ENCODE peak calls at places on chromosomes 12 and 14, in eight cellular contexts. Z is MV-4-11; Y is ovary; I is epithelial cell of esophagus; V is neuronal stem cell; U is frontal cortex; X is activated CD8-positive, alpha-beta T cell treated with anti-CD3 and anti-CD28 coated beads, Interleukin-2, amount 10 ng/mL, durations not matched to agents 7 days and 5 days; J is GM04504. D is an unnamed sample.

GRCh38 chr12:5561057-5561456 is 129.1 kb downstream of the NTF3 start:
- DNase-seq in Y (no peak), X (no peak), J (no peak), V (no peak), I (no peak), Z (no peak), U (no peak), D (no peak)

GRCh38 chr12:54991992-54992377 is 7.4 kb upstream of the TESPA1 start:
- DNase-seq in X (no peak), U (no peak), Z (no peak), V (no peak), J (no peak), Y (no peak), I (no peak), D (no peak)

GRCh38 chr12:69150083-69150795 is 89.1 kb upstream of the CPSF6 start:
- DNase-seq in I (no peak), U (no peak), X (no peak), Z (no peak), J (no peak), Y (no peak), V (no peak), D (peak)

GRCh38 chr12:9992296-9992695 is 6.6 kb downstream of the CLEC1B start:
- DNase-seq in I (no peak), V (no peak), U (no peak), Y (no peak), Z (peak), J (no peak), X (no peak), D (no peak)

GRCh38 chr12:121810234-121810817 is 6.5 kb downstream of the SETD1B start:
- DNase-seq in Y (no peak), X (no peak), V (no peak), U (no peak), J (no peak), Z (no peak), I (no peak), D (no peak)

GRCh38 chr14:21264025-21264801 is 5.0 kb downstream of the HNRNPC start:
- DNase-seq in J (no peak), Z (peak), X (no peak), U (no peak), Y (no peak), I (peak), V (no peak), D (peak)

GRCh38 chr12:76595056-76595455 is 35.5 kb upstream of the OSBPL8 start:
- DNase-seq in Y (no peak), J (no peak), Z (no peak), U (no peak), X (no peak), I (peak), V (no peak), D (no peak)

GRCh38 chr12:12533238-12533829 is 29.3 kb downstream of the DUSP16 start:
- DNase-seq in I (peak), Z (no peak), J (no peak), U (no peak), X (no peak), V (no peak), Y (peak), D (peak)

GRCh38 chr12:111102062-111102735 is 181.8 kb upstream of the MYL2 start:
- DNase-seq in U (no peak), X (no peak), J (no peak), I (peak), V (no peak), Z (no peak), Y (no peak), D (no peak)

GRCh38 chr12:45721954-45722353 is 7.6 kb upstream of the ARID2 start:
- DNase-seq in J (no peak), Y (no peak), I (no peak), V (no peak), Z (no peak), U (no peak), X (no peak), D (no peak)